ENCODE peak calls at places on chromosomes 11 and 22, in nine cellular contexts. One of them, this sample, is unnamed.

GRCh38 chr11:118286545-118286944 is 18.0 kb upstream of the CD3E start:
- DNase-seq in endothelial cell of umbilical vein: no peak
- DNase-seq in neural progenitor cell: no peak
- DNase-seq in left cardiac atrium: no peak
- DNase-seq in MG63: no peak
- DNase-seq in stimulated activated CD4-positive, alpha-beta T cell treated with anti-CD3 and anti-CD28 coated beads, Interleukin-1b, Interleukin-23, amount 100 ng/mL, for 1 hour: no peak
- DNase-seq in PC-9: no peak
- DNase-seq in foreskin keratinocyte: no peak
- DNase-seq in activated CD4-positive, CD25-positive, alpha-beta regulatory T cell treated with anti-CD3 and anti-CD28 coated beads, Interleukin-2, amount 50 U/mL, for 72 hours: no peak
- DNase-seq in this sample: no peak

GRCh38 chr11:58629857-58630256 is 7.4 kb downstream of the CNTF start:
- DNase-seq in endothelial cell of umbilical vein: peak; percentile 46
- DNase-seq in neural progenitor cell: peak; percentile 48
- DNase-seq in left cardiac atrium: no peak
- DNase-seq in MG63: no peak
- DNase-seq in stimulated activated CD4-positive, alpha-beta T cell treated with anti-CD3 and anti-CD28 coated beads, Interleukin-1b, Interleukin-23, amount 100 ng/mL, for 1 hour: no peak
- DNase-seq in PC-9: no peak
- DNase-seq in foreskin keratinocyte: no peak
- DNase-seq in activated CD4-positive, CD25-positive, alpha-beta regulatory T cell treated with anti-CD3 and anti-CD28 coated beads, Interleukin-2, amount 50 U/mL, for 72 hours: no peak
- DNase-seq in this sample: no peak

GRCh38 chr11:114060402-114061052 is 1.0 kb downstream of the ZBTB16 start:
- DNase-seq in endothelial cell of umbilical vein: peak; percentile 58
- DNase-seq in neural progenitor cell: peak; percentile 65
- DNase-seq in left cardiac atrium: peak; percentile 49
- DNase-seq in MG63: no peak
- DNase-seq in stimulated activated CD4-positive, alpha-beta T cell treated with anti-CD3 and anti-CD28 coated beads, Interleukin-1b, Interleukin-23, amount 100 ng/mL, for 1 hour: no peak
- DNase-seq in PC-9: no peak
- DNase-seq in foreskin keratinocyte: no peak
- DNase-seq in activated CD4-positive, CD25-positive, alpha-beta regulatory T cell treated with anti-CD3 and anti-CD28 coated beads, Interleukin-2, amount 50 U/mL, for 72 hours: peak; percentile 42
- DNase-seq in this sample: no peak

GRCh38 chr11:30683176-30683575 is 97.0 kb upstream of the MPPED2 start:
- DNase-seq in endothelial cell of umbilical vein: no peak
- DNase-seq in neural progenitor cell: no peak
- DNase-seq in left cardiac atrium: no peak
- DNase-seq in MG63: no peak
- DNase-seq in stimulated activated CD4-positive, alpha-beta T cell treated with anti-CD3 and anti-CD28 coated beads, Interleukin-1b, Interleukin-23, amount 100 ng/mL, for 1 hour: no peak
- DNase-seq in PC-9: no peak
- DNase-seq in foreskin keratinocyte: no peak
- DNase-seq in activated CD4-positive, CD25-positive, alpha-beta regulatory T cell treated with anti-CD3 and anti-CD28 coated beads, Interleukin-2, amount 50 U/mL, for 72 hours: no peak
- DNase-seq in this sample: no peak

GRCh38 chr11:10351768-10352641 is 47.1 kb downstream of the ADM start:
- DNase-seq in endothelial cell of umbilical vein: peak; percentile 79
- DNase-seq in neural progenitor cell: peak; percentile 94
- DNase-seq in left cardiac atrium: peak; percentile 72
- DNase-seq in MG63: peak; percentile 71
- DNase-seq in stimulated activated CD4-positive, alpha-beta T cell treated with anti-CD3 and anti-CD28 coated beads, Interleukin-1b, Interleukin-23, amount 100 ng/mL, for 1 hour: no peak
- DNase-seq in PC-9: peak; percentile 37
- DNase-seq in foreskin keratinocyte: no peak
- DNase-seq in activated CD4-positive, CD25-positive, alpha-beta regulatory T cell treated with anti-CD3 and anti-CD28 coated beads, Interleukin-2, amount 50 U/mL, for 72 hours: no peak
- DNase-seq in this sample: no peak

GRCh38 chr22:26845016-26845728 is 187.8 kb downstream of the MIAT start:
- DNase-seq in endothelial cell of umbilical vein: peak; percentile 31
- DNase-seq in neural progenitor cell: no peak
- DNase-seq in left cardiac atrium: no peak
- DNase-seq in MG63: peak; percentile 50
- DNase-seq in stimulated activated CD4-positive, alpha-beta T cell treated with anti-CD3 and anti-CD28 coated beads, Interleukin-1b, Interleukin-23, amount 100 ng/mL, for 1 hour: no peak
- DNase-seq in PC-9: no peak
- DNase-seq in foreskin keratinocyte: no peak
- DNase-seq in activated CD4-positive, CD25-positive, alpha-beta regulatory T cell treated with anti-CD3 and anti-CD28 coated beads, Interleukin-2, amount 50 U/mL, for 72 hours: no peak
- DNase-seq in this sample: no peak

GRCh38 chr22:41969110-41969646 is at the start of gene SEPTIN3:
- DNase-seq in endothelial cell of umbilical vein: no peak
- DNase-seq in neural progenitor cell: peak; percentile 67
- DNase-seq in left cardiac atrium: no peak
- DNase-seq in MG63: no peak
- DNase-seq in stimulated activated CD4-positive, alpha-beta T cell treated with anti-CD3 and anti-CD28 coated beads, Interleukin-1b, Interleukin-23, amount 100 ng/mL, for 1 hour: no peak
- DNase-seq in PC-9: no peak
- DNase-seq in foreskin keratinocyte: no peak
- DNase-seq in activated CD4-positive, CD25-positive, alpha-beta regulatory T cell treated with anti-CD3 and anti-CD28 coated beads, Interleukin-2, amount 50 U/mL, for 72 hours: no peak
- DNase-seq in this sample: no peak

GRCh38 chr11:17391493-17392355 is 3.3 kb upstream of the KCNJ11 start:
- DNase-seq in endothelial cell of umbilical vein: no peak
- DNase-seq in neural progenitor cell: no peak
- DNase-seq in left cardiac atrium: no peak
- DNase-seq in MG63: no peak
- DNase-seq in stimulated activated CD4-positive, alpha-beta T cell treated with anti-CD3 and anti-CD28 coated beads, Interleukin-1b, Interleukin-23, amount 100 ng/mL, for 1 hour: no peak
- DNase-seq in PC-9: no peak
- DNase-seq in foreskin keratinocyte: no peak
- DNase-seq in activated CD4-positive, CD25-positive, alpha-beta regulatory T cell treated with anti-CD3 and anti-CD28 coated beads, Interleukin-2, amount 50 U/mL, for 72 hours: no peak
- DNase-seq in this sample: no peak

GRCh38 chr22:45600791-45601730 is 70.6 kb upstream of the ATXN10 start:
- DNase-seq in endothelial cell of umbilical vein: no peak
- DNase-seq in neural progenitor cell: no peak
- DNase-seq in left cardiac atrium: no peak
- DNase-seq in MG63: no peak
- DNase-seq in stimulated activated CD4-positive, alpha-beta T cell treated with anti-CD3 and anti-CD28 coated beads, Interleukin-1b, Interleukin-23, amount 100 ng/mL, for 1 hour: no peak
- DNase-seq in PC-9: no peak
- DNase-seq in foreskin keratinocyte: peak; percentile 40
- DNase-seq in activated CD4-positive, CD25-positive, alpha-beta regulatory T cell treated with anti-CD3 and anti-CD28 coated beads, Interleukin-2, amount 50 U/mL, for 72 hours: no peak
- DNase-seq in this sample: no peak

GRCh38 chr11:94885133-94885532 is 88.2 kb downstream of the CWC15 start:
- DNase-seq in endothelial cell of umbilical vein: no peak
- DNase-seq in neural progenitor cell: no peak
- DNase-seq in left cardiac atrium: no peak
- DNase-seq in MG63: peak; percentile 86
- DNase-seq in stimulated activated CD4-positive, alpha-beta T cell treated with anti-CD3 and anti-CD28 coated beads, Interleukin-1b, Interleukin-23, amount 100 ng/mL, for 1 hour: no peak
- DNase-seq in PC-9: peak; percentile 20
- DNase-seq in foreskin keratinocyte: peak; percentile 57
- DNase-seq in activated CD4-positive, CD25-positive, alpha-beta regulatory T cell treated with anti-CD3 and anti-CD28 coated beads, Interleukin-2, amount 50 U/mL, for 72 hours: no peak
- DNase-seq in this sample: no peak

GRCh38 chr11:72683782-72684200 is 9.6 kb upstream of the PDE2A start:
- DNase-seq in endothelial cell of umbilical vein: peak; percentile 54
- DNase-seq in neural progenitor cell: peak; percentile 81
- DNase-seq in left cardiac atrium: peak; percentile 63
- DNase-seq in MG63: peak; percentile 37
- DNase-seq in stimulated activated CD4-positive, alpha-beta T cell treated with anti-CD3 and anti-CD28 coated beads, Interleukin-1b, Interleukin-23, amount 100 ng/mL, for 1 hour: peak; percentile 27
- DNase-seq in PC-9: peak; percentile 71
- DNase-seq in foreskin keratinocyte: no peak
- DNase-seq in activated CD4-positive, CD25-positive, alpha-beta regulatory T cell treated with anti-CD3 and anti-CD28 coated beads, Interleukin-2, amount 50 U/mL, for 72 hours: peak; percentile 74
- DNase-seq in this sample: no peak

GRCh38 chr11:3831378-3832239 is 9.2 kb downstream of the RHOG start:
- DNase-seq in endothelial cell of umbilical vein: no peak
- DNase-seq in neural progenitor cell: no peak
- DNase-seq in left cardiac atrium: no peak
- DNase-seq in MG63: no peak
- DNase-seq in stimulated activated CD4-positive, alpha-beta T cell treated with anti-CD3 and anti-CD28 coated beads, Interleukin-1b, Interleukin-23, amount 100 ng/mL, for 1 hour: no peak
- DNase-seq in PC-9: no peak
- DNase-seq in foreskin keratinocyte: no peak
- DNase-seq in activated CD4-positive, CD25-positive, alpha-beta regulatory T cell treated with anti-CD3 and anti-CD28 coated beads, Interleukin-2, amount 50 U/mL, for 72 hours: no peak
- DNase-seq in this sample: no peak

GRCh38 chr11:104219081-104219480 is 55.1 kb upstream of the PDGFD start:
- DNase-seq in endothelial cell of umbilical vein: no peak
- DNase-seq in neural progenitor cell: no peak
- DNase-seq in left cardiac atrium: no peak
- DNase-seq in MG63: peak; percentile 36
- DNase-seq in stimulated activated CD4-positive, alpha-beta T cell treated with anti-CD3 and anti-CD28 coated beads, Interleukin-1b, Interleukin-23, amount 100 ng/mL, for 1 hour: no peak
- DNase-seq in PC-9: no peak
- DNase-seq in foreskin keratinocyte: no peak
- DNase-seq in activated CD4-positive, CD25-positive, alpha-beta regulatory T cell treated with anti-CD3 and anti-CD28 coated beads, Interleukin-2, amount 50 U/mL, for 72 hours: no peak
- DNase-seq in this sample: no peak

GRCh38 chr11:69234740-69235710 is 58.9 kb upstream of the MYEOV start:
- DNase-seq in endothelial cell of umbilical vein: no peak
- DNase-seq in neural progenitor cell: no peak
- DNase-seq in left cardiac atrium: no peak
- DNase-seq in MG63: no peak
- DNase-seq in stimulated activated CD4-positive, alpha-beta T cell treated with anti-CD3 and anti-CD28 coated beads, Interleukin-1b, Interleukin-23, amount 100 ng/mL, for 1 hour: no peak
- DNase-seq in PC-9: no peak
- DNase-seq in foreskin keratinocyte: no peak
- DNase-seq in activated CD4-positive, CD25-positive, alpha-beta regulatory T cell treated with anti-CD3 and anti-CD28 coated beads, Interleukin-2, amount 50 U/mL, for 72 hours: no peak
- DNase-seq in this sample: no peak

GRCh38 chr22:30212363-30212995 is 34.1 kb downstream of the LIF start:
- DNase-seq in endothelial cell of umbilical vein: peak; percentile 60
- DNase-seq in neural progenitor cell: no peak
- DNase-seq in left cardiac atrium: peak; percentile 76
- DNase-seq in MG63: peak; percentile 96
- DNase-seq in stimulated activated CD4-positive, alpha-beta T cell treated with anti-CD3 and anti-CD28 coated beads, Interleukin-1b, Interleukin-23, amount 100 ng/mL, for 1 hour: no peak
- DNase-seq in PC-9: peak; percentile 89
- DNase-seq in foreskin keratinocyte: peak; percentile 93
- DNase-seq in activated CD4-positive, CD25-positive, alpha-beta regulatory T cell treated with anti-CD3 and anti-CD28 coated beads, Interleukin-2, amount 50 U/mL, for 72 hours: no peak
- DNase-seq in this sample: peak; percentile 77

GRCh38 chr11:76787911-76788596 is 4.9 kb downstream of the TSKU start:
- DNase-seq in endothelial cell of umbilical vein: no peak
- DNase-seq in neural progenitor cell: no peak
- DNase-seq in left cardiac atrium: no peak
- DNase-seq in MG63: no peak
- DNase-seq in stimulated activated CD4-positive, alpha-beta T cell treated with anti-CD3 and anti-CD28 coated beads, Interleukin-1b, Interleukin-23, amount 100 ng/mL, for 1 hour: no peak
- DNase-seq in PC-9: peak; percentile 81
- DNase-seq in foreskin keratinocyte: peak; percentile 57
- DNase-seq in activated CD4-positive, CD25-positive, alpha-beta regulatory T cell treated with anti-CD3 and anti-CD28 coated beads, Interleukin-2, amount 50 U/mL, for 72 hours: peak; percentile 8
- DNase-seq in this sample: no peak

GRCh38 chr22:21942407-21942895 is 10.2 kb downstream of the PPM1F start:
- DNase-seq in endothelial cell of umbilical vein: peak; percentile 97
- DNase-seq in neural progenitor cell: no peak
- DNase-seq in left cardiac atrium: peak; percentile 95
- DNase-seq in MG63: peak; percentile 96
- DNase-seq in stimulated activated CD4-positive, alpha-beta T cell treated with anti-CD3 and anti-CD28 coated beads, Interleukin-1b, Interleukin-23, amount 100 ng/mL, for 1 hour: no peak
- DNase-seq in PC-9: peak; percentile 73
- DNase-seq in foreskin keratinocyte: peak; percentile 83
- DNase-seq in activated CD4-positive, CD25-positive, alpha-beta regulatory T cell treated with anti-CD3 and anti-CD28 coated beads, Interleukin-2, amount 50 U/mL, for 72 hours: no peak
- DNase-seq in this sample: no peak

GRCh38 chr11:75667268-75667830 is 1.5 kb downstream of the MAP6 start:
- DNase-seq in endothelial cell of umbilical vein: no peak
- DNase-seq in neural progenitor cell: peak; percentile 64
- DNase-seq in left cardiac atrium: peak; percentile 30
- DNase-seq in MG63: no peak
- DNase-seq in stimulated activated CD4-positive, alpha-beta T cell treated with anti-CD3 and anti-CD28 coated beads, Interleukin-1b, Interleukin-23, amount 100 ng/mL, for 1 hour: no peak
- DNase-seq in PC-9: peak; percentile 35
- DNase-seq in foreskin keratinocyte: no peak
- DNase-seq in activated CD4-positive, CD25-positive, alpha-beta regulatory T cell treated with anti-CD3 and anti-CD28 coated beads, Interleukin-2, amount 50 U/mL, for 72 hours: no peak
- DNase-seq in this sample: no peak

GRCh38 chr11:91880660-91881059 is 344.0 kb upstream of the FAT3 start:
- DNase-seq in endothelial cell of umbilical vein: no peak
- DNase-seq in neural progenitor cell: no peak
- DNase-seq in left cardiac atrium: no peak
- DNase-seq in MG63: no peak
- DNase-seq in stimulated activated CD4-positive, alpha-beta T cell treated with anti-CD3 and anti-CD28 coated beads, Interleukin-1b, Interleukin-23, amount 100 ng/mL, for 1 hour: no peak
- DNase-seq in PC-9: no peak
- DNase-seq in foreskin keratinocyte: no peak
- DNase-seq in activated CD4-positive, CD25-positive, alpha-beta regulatory T cell treated with anti-CD3 and anti-CD28 coated beads, Interleukin-2, amount 50 U/mL, for 72 hours: no peak
- DNase-seq in this sample: no peak

GRCh38 chr11:2777396-2777795 is 77.6 kb upstream of the KCNQ1OT1 start:
- DNase-seq in endothelial cell of umbilical vein: no peak
- DNase-seq in neural progenitor cell: no peak
- DNase-seq in left cardiac atrium: no peak
- DNase-seq in MG63: no peak
- DNase-seq in stimulated activated CD4-positive, alpha-beta T cell treated with anti-CD3 and anti-CD28 coated beads, Interleukin-1b, Interleukin-23, amount 100 ng/mL, for 1 hour: no peak
- DNase-seq in PC-9: peak; percentile 78
- DNase-seq in foreskin keratinocyte: no peak
- DNase-seq in activated CD4-positive, CD25-positive, alpha-beta regulatory T cell treated with anti-CD3 and anti-CD28 coated beads, Interleukin-2, amount 50 U/mL, for 72 hours: no peak
- DNase-seq in this sample: no peak

GRCh38 chr22:20244744-20245576 is 23.2 kb downstream of the RTN4R start:
- DNase-seq in endothelial cell of umbilical vein: no peak
- DNase-seq in neural progenitor cell: peak; percentile 56
- DNase-seq in left cardiac atrium: no peak
- DNase-seq in MG63: no peak
- DNase-seq in stimulated activated CD4-positive, alpha-beta T cell treated with anti-CD3 and anti-CD28 coated beads, Interleukin-1b, Interleukin-23, amount 100 ng/mL, for 1 hour: no peak
- DNase-seq in PC-9: no peak
- DNase-seq in foreskin keratinocyte: no peak
- DNase-seq in activated CD4-positive, CD25-positive, alpha-beta regulatory T cell treated with anti-CD3 and anti-CD28 coated beads, Interleukin-2, amount 50 U/mL, for 72 hours: no peak
- DNase-seq in this sample: no peak

This sample was measured in LNCaP clone FGC.